ENCODE peak calls at places on chromosomes 16 and 17, in six cellular contexts. R is IMR-90, B is neuronal stem cell, D is mesendoderm, P is trophoblast cell, I is H1. N is an unnamed sample. For H3K4me1, the result is how much of the 10 kb centered on the place peaks cover.

GRCh38 chr17:73427198-73427597 is 115.4 kb upstream of the CDC42EP4 start:
- DNase-seq in R (no peak), B (no peak), D (no peak), P (no peak), I (no peak), N (no peak)

GRCh38 chr17:43591750-43592562 is 45.8 kb upstream of the ETV4 start:
- DNase-seq in R (peak), B (no peak), D (peak), P (no peak), I (no peak), N (no peak)

GRCh38 chr16:84582958-84583516 is 34.8 kb downstream of the COTL1 start:
- DNase-seq in R (peak), B (no peak), D (no peak), P (peak), I (no peak), N (peak)

GRCh38 chr16:69927056-69927757 is 23.9 kb upstream of the CLEC18A start:
- DNase-seq in R (peak), B (no peak), D (no peak), P (no peak), I (no peak), N (no peak)

GRCh38 chr17:65191805-65192740 is 54.9 kb downstream of the RGS9 start:
- DNase-seq in R (peak), B (no peak), D (peak), P (peak), I (no peak), N (no peak)

GRCh38 chr16:27518226-27518625 is 31.5 kb downstream of the GTF3C1 start:
- DNase-seq in R (no peak), B (no peak), D (no peak), P (no peak), I (no peak), N (no peak)

GRCh38 chr17:60577147-60577925 is 22.7 kb upstream of the PPM1D start:
- DNase-seq in R (peak), B (no peak), D (no peak), P (peak), I (no peak), N (peak)

GRCh38 chr16:28609631-28610594 is at the start of gene SULT1A1:
- DNase-seq in R (no peak), B (no peak), D (peak), P (peak), I (no peak), N (peak)

GRCh38 chr17:42844761-42845555 is 578 bp downstream of the AOC2 start:
- DNase-seq in R (no peak), B (no peak), D (no peak), P (no peak), I (no peak), N (no peak)

DNA sequence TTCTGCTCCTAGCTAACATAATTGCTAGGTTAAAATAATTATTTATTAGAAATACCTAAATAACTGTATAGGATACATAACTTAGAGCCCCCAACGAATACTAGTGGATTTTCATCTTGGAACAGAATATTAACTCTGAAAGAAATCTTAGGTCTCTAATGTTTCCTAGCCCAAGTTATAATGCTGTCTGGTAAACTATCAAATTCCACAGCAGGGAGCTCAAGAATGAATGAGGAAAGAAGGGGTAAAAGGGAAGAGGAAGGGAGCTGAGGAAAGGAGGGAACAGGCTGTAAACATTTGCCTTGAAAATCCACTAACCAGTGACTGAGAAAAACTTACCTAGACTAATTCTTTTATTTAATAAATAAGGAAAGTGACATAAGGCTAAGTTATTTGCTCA is 93.2 kb upstream of the NACA2 start:
- DNase-seq in R (no peak), B (no peak), D (no peak), P (no peak), I (no peak), N (no peak)
- H3K4me1 ChIP-seq in R (under half), B (under half), D (under half), P (under half), I (under half), N (under half)

DNA sequence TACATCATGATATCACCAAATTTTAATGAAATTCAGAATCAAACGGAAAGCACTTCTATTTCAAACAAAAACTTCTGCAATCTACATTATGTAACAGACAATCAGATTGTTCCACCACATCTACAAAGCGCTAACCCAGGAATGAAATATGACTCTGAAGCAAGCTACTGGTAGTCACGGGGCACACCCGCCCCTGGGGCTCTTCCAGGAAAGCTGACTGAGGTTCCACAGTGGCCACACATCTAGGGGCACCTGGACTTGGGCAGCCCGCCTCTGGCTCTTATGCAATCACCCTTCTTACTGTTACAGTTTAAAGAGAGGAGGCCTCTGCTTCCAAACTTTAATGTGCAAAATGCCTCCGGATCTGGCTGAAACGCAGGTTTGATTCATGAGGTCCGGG is 27.5 kb downstream of the ZCCHC14 start:
- DNase-seq in R (peak), B (no peak), D (no peak), P (peak), I (no peak), N (no peak)
- H3K18ac ChIP-seq in R (peak), B (no peak), D (no peak), P (no peak), I (no peak), N (no peak)

GRCh38 chr16:51153275-51153991 is 2.4 kb upstream of the SALL1 start:
- DNase-seq in R (no peak), B (no peak), D (peak), P (no peak), I (peak), N (peak)

GRCh38 chr16:51156836-51157235 is 5.8 kb upstream of the SALL1 start:
- DNase-seq in R (no peak), B (no peak), D (no peak), P (no peak), I (peak), N (no peak)

GRCh38 chr16:51154271-51155171 is 3.5 kb upstream of the SALL1 start:
- DNase-seq in R (no peak), B (no peak), D (peak), P (no peak), I (peak), N (peak)

GRCh38 chr16:51155901-51156810 is 5.1 kb upstream of the SALL1 start:
- DNase-seq in R (peak), B (no peak), D (peak), P (no peak), I (peak), N (no peak)

GRCh38 chr16:51155199-51155607 is 4.1 kb upstream of the SALL1 start:
- DNase-seq in R (no peak), B (no peak), D (peak), P (no peak), I (no peak), N (peak)
- H4K8ac ChIP-seq in R (peak), B (no peak), D (no peak), P (no peak), I (peak), N (no peak)

GRCh38 chr17:7340179-7340578 is 3.9 kb downstream of the ACAP1 start:
- DNase-seq in R (peak), B (no peak), D (no peak), P (peak), I (no peak), N (no peak)
- H3K4me1 ChIP-seq in R (under half), B (under half), D (under half), P (under half), I (under half), N (under half)

DNA sequence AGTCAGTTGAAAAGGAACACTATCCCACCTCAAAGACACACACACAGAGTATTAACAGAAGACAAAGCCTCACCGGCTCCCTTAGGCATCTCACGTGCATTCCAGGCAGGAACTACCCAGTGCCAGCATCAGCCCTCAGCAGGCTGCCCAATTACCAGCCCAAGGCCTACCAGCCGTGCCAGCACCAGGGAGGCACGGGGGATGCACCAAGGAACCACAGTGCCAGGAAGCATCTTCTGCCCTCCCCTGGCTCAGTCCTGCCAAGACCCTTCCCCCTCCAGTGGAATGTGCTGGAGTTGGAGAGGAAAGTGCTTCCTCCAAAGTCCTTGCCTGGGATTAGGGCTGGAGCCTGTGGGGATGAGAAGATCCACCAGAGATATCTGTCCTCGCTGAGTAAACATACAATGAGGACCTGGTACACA is 11.0 kb upstream of the KRT19 start:
- DNase-seq in R (no peak), B (no peak), D (peak), P (peak), I (no peak), N (no peak)
- H3K18ac ChIP-seq in R (peak), B (peak), D (no peak), P (peak), I (peak), N (no peak)

DNA sequence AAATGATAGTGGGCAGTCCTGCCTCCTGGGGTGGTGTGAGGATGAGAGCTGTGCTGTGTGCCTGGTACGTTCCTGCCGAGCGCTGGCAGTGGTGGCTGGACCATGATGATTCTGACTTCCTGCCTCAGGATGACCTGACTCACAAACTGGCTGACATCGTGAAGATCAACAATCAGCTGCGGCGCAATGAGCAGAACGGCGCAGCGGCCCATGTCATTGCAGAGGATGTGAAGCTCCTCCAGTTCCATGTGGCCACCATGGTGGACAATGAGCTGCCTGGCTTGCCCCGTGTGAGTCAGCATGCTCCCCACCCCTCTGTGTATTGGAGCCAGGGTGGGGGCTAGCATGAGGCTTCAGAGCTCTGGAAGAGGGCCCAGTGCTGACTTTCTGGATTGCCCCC is 13.1 kb downstream of the POLR2A start:
- DNase-seq in R (no peak), B (no peak), D (no peak), P (no peak), I (no peak), N (no peak)
- H4K8ac ChIP-seq in R (no peak), B (no peak), D (no peak), P (no peak), I (no peak), N (no peak)

DNA sequence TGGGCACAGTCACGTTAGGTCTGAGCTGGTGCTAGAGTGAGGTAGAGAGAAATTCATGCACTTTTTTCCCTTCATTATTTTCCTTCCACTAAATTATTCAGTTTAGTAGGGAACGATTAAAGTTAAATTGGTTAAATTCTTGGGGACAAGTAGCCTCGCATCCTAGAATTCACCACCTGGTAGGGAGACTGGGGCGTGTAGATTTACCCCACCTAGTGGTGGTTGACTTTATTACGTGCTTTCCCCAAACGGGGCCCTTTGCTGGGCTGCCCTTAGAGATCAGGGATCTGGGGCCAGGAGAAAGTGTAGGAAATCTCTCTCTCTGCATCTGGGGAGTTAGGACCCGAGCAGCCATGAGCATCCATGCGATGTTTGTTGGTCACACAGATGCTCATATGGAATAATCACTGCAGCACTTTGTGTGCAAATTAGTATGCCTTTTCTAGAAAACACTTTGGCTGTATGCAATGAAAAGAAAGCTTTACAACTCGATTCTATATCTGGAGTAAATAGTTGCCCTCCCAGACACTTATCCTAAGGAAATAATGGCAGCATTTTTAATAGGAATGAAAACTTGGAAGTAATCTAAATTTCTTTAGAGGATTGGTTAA is 107.0 kb downstream of the PLCG2 start:
- DNase-seq in R (peak), B (peak), D (peak), P (peak), I (peak), N (peak)
- H3K4me1 ChIP-seq in R (under half), B (under half), D (under half), P (under half), I (under half), N (under half)

GRCh38 chr17:45282683-45283644 is 21.1 kb upstream of the SPATA32 start:
- DNase-seq in R (peak), B (no peak), D (peak), P (peak), I (no peak), N (no peak)
- H3K18ac ChIP-seq in R (no peak), B (no peak), D (no peak), P (no peak), I (no peak), N (no peak)

GRCh38 chr17:78416791-78417530 is 38.5 kb downstream of the PGS1 start:
- DNase-seq in R (no peak), B (no peak), D (no peak), P (peak), I (no peak), N (no peak)

GRCh38 chr17:78414178-78415162 is 36.0 kb downstream of the PGS1 start:
- DNase-seq in R (no peak), B (no peak), D (no peak), P (no peak), I (no peak), N (no peak)

GRCh38 chr17:78417531-78417909 is 39.1 kb downstream of the PGS1 start:
- DNase-seq in R (no peak), B (no peak), D (no peak), P (no peak), I (no peak), N (no peak)

GRCh38 chr17:78415821-78416301 is 37.4 kb downstream of the PGS1 start:
- DNase-seq in R (peak), B (no peak), D (no peak), P (peak), I (no peak), N (no peak)

GRCh38 chr17:78416311-78416711 is 37.9 kb downstream of the PGS1 start:
- DNase-seq in R (peak), B (no peak), D (no peak), P (peak), I (no peak), N (no peak)
- H4K8ac ChIP-seq in R (peak), B (no peak), D (no peak), P (peak), I (no peak), N (no peak)